ENCODE peak calls at places on chromosome 18, in eight cellular contexts. F, P, Z, R, Q, K, N and X are unnamed samples.

GRCh38 chr18:58235001-58235436 is 191.0 kb downstream of the NEDD4L start:
- DNase-seq in F (no peak), P (no peak), Z (no peak), R (no peak), Q (no peak), K (no peak), N (no peak), X (no peak)

GRCh38 chr18:10122116-10122515 is 208.3 kb downstream of the VAPA start:
- DNase-seq in F (peak), P (no peak), Z (peak), R (peak), Q (no peak), K (no peak), N (no peak), X (peak)

GRCh38 chr18:67634631-67635338 is 118.3 kb upstream of the DSEL start:
- DNase-seq in F (no peak), P (no peak), Z (no peak), R (no peak), Q (peak), K (no peak), N (no peak), X (no peak)

GRCh38 chr18:66749030-66749429 is 145.1 kb upstream of the CDH19 start:
- DNase-seq in F (no peak), P (no peak), Z (no peak), R (no peak), Q (peak), K (no peak), N (no peak), X (peak)

GRCh38 chr18:3935316-3935715 is 485.3 kb downstream of the TGIF1 start:
- DNase-seq in F (peak), P (no peak), Z (no peak), R (no peak), Q (peak), K (no peak), N (no peak), X (no peak)

GRCh38 chr18:11104307-11104706 is 45.1 kb downstream of the PIEZO2 start:
- DNase-seq in F (no peak), P (no peak), Z (no peak), R (peak), Q (no peak), K (no peak), N (no peak), X (no peak)

GRCh38 chr18:64330161-64330560 is 181.3 kb upstream of the LINC00305 start:
- DNase-seq in F (no peak), P (no peak), Z (no peak), R (no peak), Q (peak), K (no peak), N (no peak), X (no peak)

GRCh38 chr18:3409811-3410210 is 40.2 kb upstream of the TGIF1 start:
- DNase-seq in F (no peak), P (no peak), Z (no peak), R (no peak), Q (no peak), K (no peak), N (no peak), X (no peak)

GRCh38 chr18:659597-659996 is 2.1 kb downstream of the TYMS start:
- DNase-seq in F (no peak), P (no peak), Z (no peak), R (no peak), Q (no peak), K (no peak), N (no peak), X (no peak)

GRCh38 chr18:77110936-77111335 is 21.6 kb downstream of the MBP start:
- DNase-seq in F (no peak), P (no peak), Z (no peak), R (no peak), Q (no peak), K (no peak), N (no peak), X (no peak)
- TF ChIP-seq CTCF in F (no peak), P (no peak), Z (no peak), R (no peak), Q (no peak), K (no peak), N (no peak), X (no peak)

DNA sequence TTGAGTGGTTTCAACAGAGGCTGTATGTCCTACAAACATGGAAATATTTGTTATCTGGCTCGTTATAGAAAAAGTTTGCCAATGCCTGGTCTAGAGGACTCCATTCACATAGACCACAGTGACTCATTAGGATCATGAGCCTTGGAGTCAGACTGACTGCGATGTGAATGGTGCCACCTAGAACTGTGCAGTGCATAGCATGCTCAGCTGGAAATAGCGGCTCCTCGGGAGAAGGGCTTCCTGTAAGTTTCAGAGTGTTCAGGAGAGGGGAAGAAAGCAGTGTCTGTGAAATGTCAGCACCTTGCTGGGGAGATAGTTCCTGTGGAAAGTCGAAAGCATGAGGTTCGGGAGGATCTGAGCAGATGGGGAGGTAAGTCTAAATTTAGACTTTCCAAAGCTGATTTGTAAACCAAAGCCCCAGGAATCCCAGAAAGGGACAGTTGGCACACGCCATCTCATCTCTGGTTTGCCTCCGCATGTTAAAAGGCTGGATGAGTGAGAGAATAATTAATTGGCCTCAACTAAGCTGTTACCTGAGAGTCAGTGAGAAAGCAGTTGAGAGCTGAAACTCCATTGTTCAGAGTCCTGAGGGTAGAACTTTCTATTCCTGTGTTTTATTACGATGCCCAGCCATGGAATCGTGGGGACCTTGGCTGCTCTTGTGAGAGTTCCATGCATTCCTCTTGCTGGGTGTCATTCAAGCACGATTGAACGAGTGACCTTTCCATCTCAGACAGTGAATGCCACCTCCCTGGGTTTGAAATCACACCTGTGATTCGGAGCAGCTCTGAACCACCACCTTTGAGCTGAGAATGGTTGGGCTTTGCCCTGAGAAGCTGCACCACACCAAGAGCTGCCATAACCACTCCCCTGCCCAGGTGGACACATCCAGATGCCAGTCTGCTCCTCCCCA is 99.5 kb downstream of the MAPK4 start:
- DNase-seq in F (peak), P (peak), Z (peak), R (no peak), Q (no peak), K (no peak), N (no peak), X (no peak)
- TF ChIP-seq CTCF in F (no peak), P (no peak), Z (no peak), R (no peak), Q (no peak), K (no peak), N (no peak), X (no peak)

DNA sequence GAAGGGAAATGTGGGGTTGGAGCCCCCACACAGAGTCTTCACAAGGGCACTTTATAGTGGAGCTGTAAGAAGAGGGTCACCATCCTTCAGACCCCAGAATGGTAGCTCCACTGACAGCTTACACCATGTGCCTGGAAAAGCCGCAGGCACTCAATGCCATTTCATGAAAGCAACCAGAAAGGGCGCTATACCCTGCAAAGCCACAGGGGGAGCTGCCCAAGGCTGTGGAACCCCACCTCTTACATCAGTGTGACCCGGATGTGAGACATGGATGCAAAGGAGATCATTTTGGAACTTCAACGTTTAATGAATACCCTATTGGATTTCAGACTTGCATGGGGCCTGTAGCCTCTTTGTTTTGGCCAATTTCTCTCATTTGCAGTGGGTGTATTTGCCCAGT is 694.7 kb downstream of the CBLN2 start:
- DNase-seq in F (no peak), P (no peak), Z (no peak), R (no peak), Q (peak), K (no peak), N (no peak), X (no peak)
- TF ChIP-seq CTCF in F (no peak), P (no peak), Z (no peak), R (no peak), Q (peak), K (no peak), N (no peak), X (peak)

GRCh38 chr18:27501651-27502050 is 316.5 kb upstream of the CHST9 start:
- DNase-seq in F (no peak), P (no peak), Z (no peak), R (no peak), Q (no peak), K (no peak), N (no peak), X (no peak)
- TF ChIP-seq CTCF in F (no peak), P (no peak), Z (no peak), R (no peak), Q (no peak), K (no peak), N (no peak), X (no peak)

GRCh38 chr18:50163505-50163904 is 31.4 kb downstream of the MYO5B start:
- DNase-seq in F (no peak), P (no peak), Z (no peak), R (no peak), Q (no peak), K (no peak), N (no peak), X (no peak)

GRCh38 chr18:50172367-50172766 is 22.6 kb downstream of the MYO5B start:
- DNase-seq in F (no peak), P (no peak), Z (no peak), R (no peak), Q (no peak), K (no peak), N (no peak), X (no peak)

GRCh38 chr18:50170004-50170403 is 24.9 kb downstream of the MYO5B start:
- DNase-seq in F (no peak), P (no peak), Z (no peak), R (no peak), Q (peak), K (no peak), N (no peak), X (no peak)

GRCh38 chr18:50169149-50169548 is 25.8 kb downstream of the MYO5B start:
- DNase-seq in F (no peak), P (no peak), Z (no peak), R (no peak), Q (no peak), K (no peak), N (no peak), X (no peak)
- TF ChIP-seq CTCF in F (no peak), P (no peak), Z (no peak), R (no peak), Q (no peak), K (no peak), N (no peak), X (no peak)

GRCh38 chr18:77141401-77142118 is 9.0 kb upstream of the MBP start:
- DNase-seq in F (no peak), P (no peak), Z (no peak), R (no peak), Q (peak), K (no peak), N (no peak), X (no peak)
- TF ChIP-seq CTCF in F (peak), P (no peak), Z (no peak), R (peak), Q (peak), K (no peak), N (no peak), X (peak)

DNA sequence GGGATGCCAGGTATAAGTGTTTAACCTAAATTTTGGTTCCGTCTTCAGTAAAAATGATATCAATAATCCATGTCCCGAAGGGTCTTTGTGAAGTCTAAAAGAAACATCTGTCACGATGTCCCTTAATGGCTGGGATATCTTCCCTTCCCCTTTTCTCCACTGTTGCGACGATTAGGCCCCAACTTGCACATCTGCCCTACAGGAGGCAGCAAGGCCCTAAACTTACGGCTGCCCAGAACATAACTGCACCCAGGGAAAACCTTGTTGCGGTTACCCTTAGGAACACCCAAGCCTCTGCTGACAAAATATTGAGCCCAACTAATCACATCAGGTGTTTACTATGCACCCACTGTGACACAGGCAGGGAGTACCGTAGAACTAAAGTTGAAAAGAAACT is 1.2 kb upstream of the SMAD2 start:
- DNase-seq in F (peak), P (no peak), Z (no peak), R (peak), Q (peak), K (no peak), N (peak), X (peak)
- TF ChIP-seq CTCF in F (no peak), P (no peak), Z (peak), R (no peak), Q (peak), K (peak), N (no peak), X (no peak)

DNA sequence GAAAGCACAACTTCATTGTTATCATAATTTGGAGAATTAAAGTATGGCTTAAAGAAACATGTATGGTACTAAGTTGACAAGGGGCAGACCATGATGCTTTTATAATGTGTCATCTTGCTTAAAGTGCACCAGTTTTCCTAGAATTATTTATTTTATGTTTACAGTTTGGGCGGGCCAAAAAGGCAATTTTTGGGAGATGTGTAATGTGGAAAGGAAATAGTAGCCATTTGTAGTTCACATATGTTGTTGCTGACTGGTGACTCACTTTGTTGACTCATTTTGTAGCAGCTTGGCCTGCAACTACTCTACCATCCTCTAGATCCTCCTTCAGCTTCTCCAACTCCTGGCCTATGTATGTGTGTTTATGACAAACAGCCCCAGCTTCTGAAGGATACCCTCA is 7.7 kb downstream of the ZSCAN30 start:
- DNase-seq in F (peak), P (no peak), Z (peak), R (no peak), Q (no peak), K (no peak), N (no peak), X (peak)
- TF ChIP-seq CTCF in F (no peak), P (no peak), Z (no peak), R (no peak), Q (no peak), K (no peak), N (no peak), X (no peak)

GRCh38 chr18:77870238-77870637 is 620.6 kb downstream of the GALR1 start:
- DNase-seq in F (no peak), P (no peak), Z (no peak), R (peak), Q (no peak), K (no peak), N (no peak), X (no peak)

GRCh38 chr18:77866309-77866708 is 616.7 kb downstream of the GALR1 start:
- DNase-seq in F (no peak), P (no peak), Z (no peak), R (no peak), Q (peak), K (no peak), N (no peak), X (no peak)

GRCh38 chr18:77862358-77862757 is 612.7 kb downstream of the GALR1 start:
- DNase-seq in F (no peak), P (no peak), Z (no peak), R (no peak), Q (no peak), K (no peak), N (no peak), X (no peak)

GRCh38 chr18:77870894-77871293 is 621.2 kb downstream of the GALR1 start:
- DNase-seq in F (no peak), P (no peak), Z (no peak), R (no peak), Q (no peak), K (no peak), N (no peak), X (no peak)

DNA sequence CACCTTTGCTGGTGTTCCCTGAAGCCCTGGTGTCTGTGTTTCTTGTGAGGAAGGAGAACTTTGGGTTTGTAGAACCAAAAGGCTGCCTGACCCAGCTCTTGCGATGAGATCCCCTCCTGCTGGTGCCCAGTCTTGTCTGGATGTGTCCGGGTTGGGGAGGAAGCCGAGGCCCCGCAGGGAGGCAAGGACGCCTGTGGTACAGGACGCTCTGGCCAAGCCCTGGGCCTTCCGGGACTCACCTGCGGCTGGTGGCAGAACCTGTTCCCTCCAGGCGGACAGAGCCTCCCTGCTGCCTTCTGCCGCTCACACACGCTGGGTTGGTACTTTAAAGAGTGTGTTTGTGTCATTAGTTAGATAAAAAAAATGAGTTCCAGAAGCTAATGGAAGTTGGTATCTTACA is 616.2 kb downstream of the GALR1 start:
- DNase-seq in F (no peak), P (no peak), Z (no peak), R (no peak), Q (no peak), K (no peak), N (no peak), X (no peak)
- TF ChIP-seq CTCF in F (no peak), P (no peak), Z (no peak), R (no peak), Q (no peak), K (no peak), N (no peak), X (no peak)